ENCODE peak calls at places on chromosomes 13 and 19, in nine cellular contexts. One of them, this sample, is unnamed.

GRCh38 chr13:43300817-43301216 is 277.4 kb downstream of the DNAJC15 start:
- DNase-seq in EL: peak; percentile 71
- DNase-seq in activated gamma-delta T cell treated with anti-CD3 and anti-CD28 coated beads, Interleukin-2, amount 50 U/mL, for 16 hours: no peak
- DNase-seq in ascending aorta: no peak
- DNase-seq in esophagus muscularis mucosa: no peak
- DNase-seq in NCI-H774: no peak
- DNase-seq in GM04503: peak; percentile 84
- DNase-seq in AG09309: peak; percentile 87
- DNase-seq in activated T-cell treated with anti-CD3 and anti-CD28 coated beads, Interleukin-2, amount 50 U/mL, for 4 hours: no peak
- DNase-seq in this sample: no peak

GRCh38 chr13:42649761-42650289 is 75.9 kb downstream of the TNFSF11 start:
- DNase-seq in EL: no peak
- DNase-seq in activated gamma-delta T cell treated with anti-CD3 and anti-CD28 coated beads, Interleukin-2, amount 50 U/mL, for 16 hours: no peak
- DNase-seq in ascending aorta: no peak
- DNase-seq in esophagus muscularis mucosa: peak; percentile 55
- DNase-seq in NCI-H774: no peak
- DNase-seq in GM04503: no peak
- DNase-seq in AG09309: no peak
- DNase-seq in activated T-cell treated with anti-CD3 and anti-CD28 coated beads, Interleukin-2, amount 50 U/mL, for 4 hours: no peak
- DNase-seq in this sample: no peak

GRCh38 chr19:31969955-31970545 is 375.4 kb upstream of the ZNF507 start:
- DNase-seq in EL: no peak
- DNase-seq in activated gamma-delta T cell treated with anti-CD3 and anti-CD28 coated beads, Interleukin-2, amount 50 U/mL, for 16 hours: no peak
- DNase-seq in ascending aorta: no peak
- DNase-seq in esophagus muscularis mucosa: no peak
- DNase-seq in NCI-H774: no peak
- DNase-seq in GM04503: no peak
- DNase-seq in AG09309: no peak
- DNase-seq in activated T-cell treated with anti-CD3 and anti-CD28 coated beads, Interleukin-2, amount 50 U/mL, for 4 hours: no peak
- DNase-seq in this sample: no peak

GRCh38 chr19:31317098-31317497 is 32.1 kb downstream of the TSHZ3 start:
- DNase-seq in EL: no peak
- DNase-seq in activated gamma-delta T cell treated with anti-CD3 and anti-CD28 coated beads, Interleukin-2, amount 50 U/mL, for 16 hours: no peak
- DNase-seq in ascending aorta: no peak
- DNase-seq in esophagus muscularis mucosa: no peak
- DNase-seq in NCI-H774: no peak
- DNase-seq in GM04503: no peak
- DNase-seq in AG09309: no peak
- DNase-seq in activated T-cell treated with anti-CD3 and anti-CD28 coated beads, Interleukin-2, amount 50 U/mL, for 4 hours: no peak
- DNase-seq in this sample: no peak

GRCh38 chr19:52191374-52191773 is 1.5 kb downstream of the PPP2R1A start:
- DNase-seq in EL: no peak
- DNase-seq in activated gamma-delta T cell treated with anti-CD3 and anti-CD28 coated beads, Interleukin-2, amount 50 U/mL, for 16 hours: no peak
- DNase-seq in ascending aorta: no peak
- DNase-seq in esophagus muscularis mucosa: no peak
- DNase-seq in NCI-H774: no peak
- DNase-seq in GM04503: no peak
- DNase-seq in AG09309: no peak
- DNase-seq in activated T-cell treated with anti-CD3 and anti-CD28 coated beads, Interleukin-2, amount 50 U/mL, for 4 hours: no peak
- DNase-seq in this sample: no peak

GRCh38 chr13:101059803-101060202 is 356.5 kb downstream of the NALCN start:
- DNase-seq in EL: no peak
- DNase-seq in activated gamma-delta T cell treated with anti-CD3 and anti-CD28 coated beads, Interleukin-2, amount 50 U/mL, for 16 hours: no peak
- DNase-seq in ascending aorta: no peak
- DNase-seq in esophagus muscularis mucosa: peak; percentile 57
- DNase-seq in NCI-H774: no peak
- DNase-seq in GM04503: no peak
- DNase-seq in AG09309: no peak
- DNase-seq in activated T-cell treated with anti-CD3 and anti-CD28 coated beads, Interleukin-2, amount 50 U/mL, for 4 hours: no peak
- DNase-seq in this sample: no peak

GRCh38 chr13:44108345-44108858 is 228.7 kb downstream of the LACC1 start:
- DNase-seq in EL: no peak
- DNase-seq in activated gamma-delta T cell treated with anti-CD3 and anti-CD28 coated beads, Interleukin-2, amount 50 U/mL, for 16 hours: no peak
- DNase-seq in ascending aorta: no peak
- DNase-seq in esophagus muscularis mucosa: peak; percentile 81
- DNase-seq in NCI-H774: no peak
- DNase-seq in GM04503: no peak
- DNase-seq in AG09309: no peak
- DNase-seq in activated T-cell treated with anti-CD3 and anti-CD28 coated beads, Interleukin-2, amount 50 U/mL, for 4 hours: no peak
- DNase-seq in this sample: no peak

GRCh38 chr13:60329221-60329983 is 67.6 kb upstream of the TDRD3 start:
- DNase-seq in EL: peak; percentile 25
- DNase-seq in activated gamma-delta T cell treated with anti-CD3 and anti-CD28 coated beads, Interleukin-2, amount 50 U/mL, for 16 hours: no peak
- DNase-seq in ascending aorta: no peak
- DNase-seq in esophagus muscularis mucosa: no peak
- DNase-seq in NCI-H774: peak; percentile 31
- DNase-seq in GM04503: no peak
- DNase-seq in AG09309: no peak
- DNase-seq in activated T-cell treated with anti-CD3 and anti-CD28 coated beads, Interleukin-2, amount 50 U/mL, for 4 hours: no peak
- DNase-seq in this sample: peak; percentile 21

GRCh38 chr19:49716154-49716553 is 25.2 kb downstream of the CPT1C start:
- DNase-seq in EL: peak; percentile 13
- DNase-seq in activated gamma-delta T cell treated with anti-CD3 and anti-CD28 coated beads, Interleukin-2, amount 50 U/mL, for 16 hours: no peak
- DNase-seq in ascending aorta: no peak
- DNase-seq in esophagus muscularis mucosa: no peak
- DNase-seq in NCI-H774: no peak
- DNase-seq in GM04503: no peak
- DNase-seq in AG09309: no peak
- DNase-seq in activated T-cell treated with anti-CD3 and anti-CD28 coated beads, Interleukin-2, amount 50 U/mL, for 4 hours: no peak
- DNase-seq in this sample: no peak

GRCh38 chr19:41707502-41707812 is 969 bp upstream of the CEACAM5 start:
- DNase-seq in EL: no peak
- DNase-seq in activated gamma-delta T cell treated with anti-CD3 and anti-CD28 coated beads, Interleukin-2, amount 50 U/mL, for 16 hours: no peak
- DNase-seq in ascending aorta: no peak
- DNase-seq in esophagus muscularis mucosa: no peak
- DNase-seq in NCI-H774: peak; percentile 38
- DNase-seq in GM04503: no peak
- DNase-seq in AG09309: no peak
- DNase-seq in activated T-cell treated with anti-CD3 and anti-CD28 coated beads, Interleukin-2, amount 50 U/mL, for 4 hours: no peak
- DNase-seq in this sample: no peak